ENCODE peak calls at places on chromosomes 3 and 15, in four cellular contexts. Q is right lobe of liver, F is WERI-Rb-1, R is foreskin keratinocyte. N is an unnamed sample.

GRCh38 chr3:113117511-113118302 is 93.7 kb upstream of the BOC start:
- DNase-seq in F (no peak), R (no peak), Q (no peak), N (no peak)

GRCh38 chr3:44926172-44926571 is 49.8 kb downstream of the ZDHHC3 start:
- DNase-seq in R (no peak), Q (no peak), F (no peak), N (peak; percentile 28)

GRCh38 chr3:71294919-71295318 is 288.6 kb downstream of the FOXP1 start:
- DNase-seq in Q (no peak), R (no peak), F (no peak), N (no peak)

GRCh38 chr3:51378726-51379125 is 6.4 kb upstream of the MANF start:
- DNase-seq in F (no peak), R (no peak), Q (no peak), N (no peak)

GRCh38 chr3:135766113-135766512 is 199.4 kb upstream of the PPP2R3A start:
- DNase-seq in F (no peak), Q (no peak), R (no peak), N (no peak)

GRCh38 chr3:32467333-32468070 is 35.1 kb downstream of the CMTM6 start:
- DNase-seq in R (no peak), F (peak; percentile 65), Q (peak; percentile 78), N (peak; percentile 85)

GRCh38 chr3:122364508-122364907 is 18.5 kb downstream of the MIX23 start:
- DNase-seq in F (no peak), Q (no peak), R (no peak), N (no peak)

GRCh38 chr3:59117378-59117777 is 67.6 kb upstream of the CFAP20DC start:
- DNase-seq in R (no peak), Q (no peak), F (no peak), N (no peak)

GRCh38 chr15:39472661-39473657 is 107.9 kb upstream of the THBS1 start:
- DNase-seq in Q (peak; percentile 62), F (no peak), R (no peak), N (no peak)

GRCh38 chr3:102035118-102035517 is 185.8 kb downstream of the NFKBIZ start:
- DNase-seq in F (no peak), Q (no peak), R (no peak), N (no peak)

GRCh38 chr15:63061971-63062370 is 19.4 kb downstream of the TPM1 start:
- DNase-seq in R (no peak), Q (no peak), F (no peak), N (no peak)

GRCh38 chr3:196661400-196661799 is 21.9 kb downstream of the NRROS start:
- DNase-seq in Q (no peak), F (no peak), R (no peak), N (no peak)

DNA sequence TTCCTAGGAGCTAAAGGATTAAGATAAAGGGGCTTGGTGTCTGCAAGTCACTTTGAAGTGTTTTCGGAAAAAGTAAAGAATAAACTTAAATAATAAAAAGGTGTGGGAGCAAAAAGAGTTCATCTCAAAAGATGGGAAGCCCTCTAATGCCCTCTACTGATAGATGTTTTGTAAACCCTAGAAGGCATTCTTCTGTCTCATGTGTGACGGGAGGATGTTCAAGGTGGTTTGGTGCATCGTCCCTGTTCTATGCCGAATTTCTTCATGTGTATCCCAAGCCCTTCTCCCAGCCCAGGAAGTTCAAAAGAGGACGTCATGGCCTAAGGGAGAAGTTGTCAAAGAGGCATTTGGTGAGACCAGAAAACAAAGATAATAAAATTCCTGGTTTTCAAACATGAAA is 37.2 kb downstream of the CCK start:
- DNase-seq in F (no peak), R (no peak), Q (no peak), N (no peak)
- TF ChIP-seq CTCF in F (peak; percentile 30), R (peak; percentile 69), Q (no peak), N (peak; percentile 35)

GRCh38 chr3:120646771-120647449 is 35.1 kb downstream of the HGD start:
- DNase-seq in R (no peak), Q (no peak), F (no peak), N (no peak)

GRCh38 chr3:120645083-120645800 is 36.8 kb downstream of the HGD start:
- DNase-seq in R (no peak), F (no peak), Q (no peak), N (peak; percentile 6)

GRCh38 chr3:120640231-120640630 is 41.8 kb downstream of the HGD start:
- DNase-seq in R (no peak), Q (no peak), F (peak; percentile 69), N (no peak)

GRCh38 chr3:120641696-120642246 is 40.3 kb downstream of the HGD start:
- DNase-seq in Q (no peak), R (no peak), F (no peak), N (no peak)

DNA sequence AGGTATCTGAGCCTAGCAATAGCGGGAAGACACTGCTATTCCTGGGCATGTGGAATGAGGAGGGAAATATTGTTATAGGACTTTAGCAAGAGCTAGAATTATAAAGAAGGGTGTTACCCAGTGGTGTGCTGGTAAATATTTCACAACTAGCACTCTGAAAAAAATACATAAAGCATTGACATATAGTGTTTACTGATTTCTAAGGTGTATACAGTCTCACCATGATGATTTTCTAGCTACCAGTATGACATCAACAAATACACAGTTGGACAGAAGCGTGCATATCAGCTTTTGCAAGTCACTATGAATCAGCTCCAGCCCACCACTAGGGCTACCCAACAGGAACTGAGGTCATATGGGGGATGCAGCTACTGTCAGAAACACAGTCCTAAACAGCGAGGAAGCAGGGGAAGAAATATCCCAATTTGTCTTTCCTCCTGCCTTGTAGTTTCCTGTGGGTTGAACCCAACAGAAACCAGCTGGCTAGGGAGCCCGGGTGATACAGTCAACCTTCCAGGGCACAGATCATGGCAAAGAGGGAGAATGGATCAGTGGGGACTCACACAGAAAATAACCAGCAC is 39.6 kb downstream of the HGD start:
- DNase-seq in F (no peak), Q (no peak), R (no peak), N (no peak)
- H3K27ac ChIP-seq in F (no peak overlapping the region), Q (no peak overlapping the region), R (no peak overlapping the region), N (no peak overlapping the region)

GRCh38 chr3:64161481-64161952 is 63.7 kb downstream of the PRICKLE2 start:
- DNase-seq in R (no peak), Q (no peak), F (no peak), N (no peak)

GRCh38 chr3:64157150-64158035 is 67.9 kb downstream of the PRICKLE2 start:
- DNase-seq in R (no peak), F (no peak), Q (no peak), N (no peak)

GRCh38 chr3:64163019-64163754 is 62.1 kb downstream of the PRICKLE2 start:
- DNase-seq in F (no peak), R (no peak), Q (no peak), N (no peak)

GRCh38 chr3:64158334-64158733 is 66.9 kb downstream of the PRICKLE2 start:
- DNase-seq in Q (no peak), F (no peak), R (no peak), N (no peak)

GRCh38 chr3:64160000-64160690 is 65.1 kb downstream of the PRICKLE2 start:
- DNase-seq in F (no peak), Q (no peak), R (no peak), N (no peak)
- TF ChIP-seq CTCF in F (no peak), Q (no peak), R (no peak), N (no peak)

GRCh38 chr3:42230860-42231259 is 35.1 kb downstream of the CCK start:
- DNase-seq in Q (no peak), R (no peak), F (no peak), N (no peak)

GRCh38 chr3:42235532-42235931 is 30.5 kb downstream of the CCK start:
- DNase-seq in F (no peak), R (no peak), Q (no peak), N (no peak)

GRCh38 chr3:42236611-42237010 is 29.4 kb downstream of the CCK start:
- DNase-seq in R (no peak), Q (no peak), F (no peak), N (no peak)
- H3K27ac ChIP-seq in R (no peak overlapping the region), Q (no peak overlapping the region), F (no peak overlapping the region), N (no peak overlapping the region)

N was measured in neural progenitor cell.